ENCODE peak calls at places on chromosome 11, in six cellular contexts. H is ovary, B is MM.1S, Z is heart right ventricle, L is neuronal stem cell, P is aorta. U is an unnamed sample. For H3K4me1, the result is how much of the 10 kb centered on the place peaks cover.

GRCh38 chr11:2518112-2518982 is 73.5 kb downstream of the KCNQ1 start:
- DNase-seq in B (no peak), Z (no peak), H (peak), L (no peak), P (peak), U (no peak)

GRCh38 chr11:6604081-6604626 is 580 bp downstream of the ILK start:
- DNase-seq in L (peak), H (peak), B (peak), Z (peak), P (no peak), U (peak)

GRCh38 chr11:12298610-12299009 is 78.8 kb upstream of the PARVA start:
- DNase-seq in Z (no peak), P (no peak), L (no peak), H (no peak), B (no peak), U (no peak)

GRCh38 chr11:12114487-12115033 is 4.2 kb downstream of the MICAL2 start:
- DNase-seq in P (no peak), L (no peak), B (no peak), Z (peak), H (peak), U (no peak)

GRCh38 chr11:95680169-95680929 is 109.2 kb downstream of the FAM76B start:
- DNase-seq in H (no peak), B (peak), P (no peak), Z (no peak), L (no peak), U (no peak)

GRCh38 chr11:65078151-65078550 is 5.7 kb downstream of the CDCA5 start:
- DNase-seq in Z (no peak), L (no peak), B (peak), H (no peak), P (no peak), U (peak)

GRCh38 chr11:114296190-114296978 is at the start of gene NNMT:
- DNase-seq in H (peak), B (no peak), L (no peak), P (peak), Z (peak), U (no peak)

GRCh38 chr11:129750343-129751292 is 65.0 kb upstream of the TMEM45B start:
- DNase-seq in L (peak), H (peak), B (peak), Z (peak), P (peak), U (peak)

GRCh38 chr11:45405916-45406670 is 120.0 kb upstream of the SYT13 start:
- DNase-seq in B (no peak), Z (no peak), L (no peak), H (no peak), P (no peak), U (no peak)

GRCh38 chr11:11179239-11179638 is 173.8 kb downstream of the CSNK2A3 start:
- DNase-seq in P (no peak), B (no peak), H (no peak), Z (no peak), L (no peak), U (no peak)

GRCh38 chr11:44005076-44005800 is 42.5 kb upstream of the ACCSL start:
- DNase-seq in Z (no peak), H (peak), L (peak), B (peak), P (no peak), U (no peak)

GRCh38 chr11:126929186-126930085 is 71.1 kb downstream of the KIRREL3 start:
- DNase-seq in B (no peak), L (no peak), P (no peak), H (no peak), Z (no peak), U (no peak)

GRCh38 chr11:130699561-130699960 is 216.7 kb downstream of the SNX19 start:
- DNase-seq in L (no peak), P (no peak), H (no peak), Z (no peak), B (no peak), U (no peak)

GRCh38 chr11:73225851-73226250 is 7.8 kb downstream of the P2RY2 start:
- DNase-seq in L (no peak), B (no peak), P (peak), H (no peak), Z (no peak), U (no peak)

GRCh38 chr11:59259867-59260475 is 47.2 kb upstream of the MPEG1 start:
- DNase-seq in L (no peak), B (no peak), Z (no peak), P (no peak), H (no peak), U (no peak)

GRCh38 chr11:794766-795637 is 3.1 kb downstream of the SLC25A22 start:
- DNase-seq in B (no peak), Z (no peak), L (no peak), H (no peak), P (no peak), U (no peak)

GRCh38 chr11:62340269-62340901 is 3.1 kb downstream of the ASRGL1 start:
- DNase-seq in B (peak), H (peak), L (peak), P (no peak), Z (peak), U (peak)

GRCh38 chr11:7858001-7858400 is 61.3 kb upstream of the OR5P2 start:
- DNase-seq in H (no peak), Z (no peak), B (no peak), L (no peak), P (no peak), U (no peak)

GRCh38 chr11:66976048-66976467 is 954 bp downstream of the C11orf86 start:
- DNase-seq in Z (no peak), L (peak), P (no peak), H (no peak), B (no peak), U (no peak)

GRCh38 chr11:111765320-111765983 is 737 bp downstream of the PPP2R1B start:
- DNase-seq in L (no peak), B (peak), P (no peak), H (no peak), Z (peak), U (no peak)

GRCh38 chr11:5269715-5270147 is at the start of gene HBE1:
- DNase-seq in Z (no peak), B (no peak), P (no peak), L (no peak), H (no peak), U (no peak)

GRCh38 chr11:89495951-89496350 is 4.8 kb upstream of the NOX4 start:
- DNase-seq in B (no peak), H (no peak), L (peak), Z (peak), P (no peak), U (no peak)

GRCh38 chr11:612201-612960 is 3.4 kb downstream of the IRF7 start:
- DNase-seq in P (peak), Z (no peak), B (no peak), H (no peak), L (no peak), U (no peak)

GRCh38 chr11:34468209-34468841 is 29.6 kb downstream of the CAT start:
- DNase-seq in P (no peak), B (peak), L (no peak), Z (no peak), H (no peak), U (no peak)

GRCh38 chr11:20452585-20452984 is 65.1 kb downstream of the PRMT3 start:
- DNase-seq in L (no peak), Z (no peak), H (no peak), B (no peak), P (no peak), U (no peak)

GRCh38 chr11:91967018-91967715 is 257.5 kb upstream of the FAT3 start:
- DNase-seq in B (no peak), Z (no peak), P (no peak), H (no peak), L (no peak), U (no peak)

GRCh38 chr11:8811571-8811970 is 99.4 kb upstream of the AKIP1 start:
- DNase-seq in H (no peak), Z (no peak), L (no peak), P (no peak), B (no peak), U (no peak)

GRCh38 chr11:78420796-78421209 is 3.2 kb upstream of the GAB2 start:
- DNase-seq in B (peak), Z (peak), H (peak), P (peak), L (no peak), U (no peak)

GRCh38 chr11:64969209-64969608 is 2.7 kb downstream of the MAJIN start:
- DNase-seq in Z (no peak), P (no peak), H (no peak), B (no peak), L (no peak), U (no peak)

GRCh38 chr11:58494096-58494495 is 13.8 kb downstream of the OR5B21 start:
- DNase-seq in Z (no peak), L (no peak), P (no peak), H (no peak), B (no peak), U (no peak)

GRCh38 chr11:86761978-86762377 is 38.4 kb upstream of the PRSS23 start:
- DNase-seq in L (no peak), Z (no peak), H (no peak), P (no peak), B (no peak), U (no peak)

GRCh38 chr11:69560141-69560790 is 78.8 kb downstream of the LINC01488 start:
- DNase-seq in H (no peak), L (no peak), P (no peak), B (no peak), Z (no peak), U (no peak)

GRCh38 chr11:69562302-69562701 is 78.7 kb upstream of the CCND1 start:
- DNase-seq in Z (no peak), P (no peak), H (no peak), B (no peak), L (no peak), U (no peak)

GRCh38 chr11:69563946-69564780 is 76.8 kb upstream of the CCND1 start:
- DNase-seq in L (no peak), H (no peak), B (no peak), Z (no peak), P (no peak), U (no peak)

GRCh38 chr11:69563306-69563705 is 77.7 kb upstream of the CCND1 start:
- DNase-seq in Z (no peak), B (no peak), L (no peak), P (no peak), H (no peak), U (no peak)

GRCh38 chr11:69562816-69563215 is 78.1 kb upstream of the CCND1 start:
- DNase-seq in H (no peak), B (no peak), L (no peak), P (no peak), Z (no peak), U (no peak)
- H3K4me1 ChIP-seq in H (under half), B (under half), L (under half), P (under half), Z (under half), U (under half)

GRCh38 chr11:103920933-103921332 is 115.5 kb upstream of the DDI1 start:
- DNase-seq in L (no peak), H (no peak), B (no peak), P (no peak), Z (no peak), U (no peak)
- H3K27ac ChIP-seq in L (no peak), H (no peak), B (no peak), P (no peak), Z (no peak), U (no peak)

GRCh38 chr11:122161191-122161590 is 45.2 kb upstream of the BLID start:
- DNase-seq in Z (no peak), P (no peak), L (no peak), H (no peak), B (no peak), U (no peak)

GRCh38 chr11:122162095-122162494 is 46.1 kb upstream of the BLID start:
- DNase-seq in B (no peak), H (no peak), L (no peak), Z (no peak), P (no peak), U (no peak)

GRCh38 chr11:122159861-122160260 is 43.8 kb upstream of the BLID start:
- DNase-seq in P (no peak), H (no peak), L (no peak), Z (no peak), B (no peak), U (no peak)

GRCh38 chr11:122157540-122158173 is 41.6 kb upstream of the BLID start:
- DNase-seq in Z (no peak), B (no peak), H (no peak), L (no peak), P (no peak), U (no peak)

GRCh38 chr11:122159173-122159701 is 43.2 kb upstream of the BLID start:
- DNase-seq in L (no peak), B (no peak), P (no peak), Z (peak), H (peak), U (no peak)
- H3K4me3 ChIP-seq in L (no peak), B (no peak), P (peak), Z (peak), H (peak), U (no peak)

GRCh38 chr11:117316197-117316961 is at the start of gene BACE1:
- DNase-seq in B (no peak), P (peak), Z (peak), H (peak), L (peak), U (no peak)
- H3K4me1 ChIP-seq in B (under half), P (under half), Z (under half), H (under half), L (under half), U (under half)

DNA sequence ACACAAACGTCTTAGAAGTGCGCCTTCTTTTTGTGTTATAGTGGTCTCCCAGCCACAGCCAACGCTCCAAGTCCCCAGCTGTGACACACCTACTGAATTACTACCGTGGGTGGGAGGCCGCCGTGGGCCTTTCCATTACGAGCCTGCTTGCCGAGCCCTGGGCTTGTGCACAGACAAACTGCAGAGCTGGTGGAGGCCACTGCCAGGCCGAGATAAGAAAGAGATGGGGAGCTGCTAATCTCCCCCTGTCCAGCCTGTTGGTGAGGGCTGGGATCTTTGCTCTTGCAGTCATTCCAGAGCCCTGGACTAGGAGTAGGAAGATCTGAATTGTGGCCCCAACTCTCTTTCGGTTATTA is 820 bp downstream of the HMBS start:
- DNase-seq in B (no peak), P (peak), Z (no peak), L (no peak), H (no peak), U (no peak)
- H3K27ac ChIP-seq in B (peak), P (no peak), Z (peak), L (peak), H (peak), U (peak)

GRCh38 chr11:16924826-16925494 is 89.3 kb downstream of the PLEKHA7 start:
- DNase-seq in L (peak), H (peak), P (peak), B (no peak), Z (peak), U (no peak)

GRCh38 chr11:16925495-16926065 is 88.6 kb downstream of the PLEKHA7 start:
- DNase-seq in P (peak), H (peak), B (peak), L (peak), Z (peak), U (peak)

GRCh38 chr11:16926868-16927267 is 87.3 kb downstream of the PLEKHA7 start:
- DNase-seq in Z (no peak), B (no peak), P (no peak), H (no peak), L (no peak), U (no peak)

GRCh38 chr11:16924462-16924825 is 89.8 kb downstream of the PLEKHA7 start:
- DNase-seq in B (no peak), Z (no peak), H (no peak), P (no peak), L (no peak), U (no peak)

DNA sequence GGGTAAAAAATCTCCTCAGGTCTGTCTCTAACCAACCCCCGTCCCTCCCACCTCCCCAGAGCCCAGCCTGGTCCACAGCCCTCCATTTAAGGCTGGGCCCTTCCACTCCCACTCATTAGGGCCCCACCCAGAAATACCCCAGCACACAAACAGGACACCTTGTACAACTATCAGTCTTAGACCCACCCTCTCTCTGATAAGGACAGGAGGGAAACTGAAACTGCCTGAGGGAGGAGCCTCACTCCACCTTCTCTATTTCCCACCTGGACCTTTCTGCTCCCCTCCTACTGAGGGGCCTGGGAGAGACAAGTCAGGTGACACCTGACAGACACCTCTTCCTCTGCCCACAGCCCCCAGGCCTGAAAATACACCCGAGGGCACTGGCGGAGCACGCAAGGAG is 90.2 kb downstream of the PLEKHA7 start:
- DNase-seq in B (peak), P (no peak), Z (no peak), H (no peak), L (no peak), U (no peak)
- H3K4me3 ChIP-seq in B (peak), P (no peak), Z (peak), H (peak), L (no peak), U (no peak)

U was measured in CD4-positive, CD25-positive, alpha-beta regulatory T cell.